ENCODE peak calls at places on chromosomes 7 and 10, in four cellular contexts. O is brain microvascular endothelial cell, J is mucosa of descending colon, H is thoracic aorta. D is an unnamed sample.

GRCh38 chr7:131753620-131754222 is 197.3 kb upstream of the PODXL start:
- DNase-seq in O (no peak), J (no peak), H (no peak), D (no peak)

GRCh38 chr7:78198756-78199155 is 400.2 kb downstream of the PHTF2 start:
- DNase-seq in O (no peak), J (no peak), H (no peak), D (no peak)

GRCh38 chr7:1934756-1935155 is 264.7 kb downstream of the ELFN1 start:
- DNase-seq in O (no peak), J (no peak), H (no peak), D (no peak)

GRCh38 chr10:132539894-132540293 is 2.3 kb downstream of the INPP5A start:
- DNase-seq in O (peak), J (no peak), H (no peak), D (no peak)

GRCh38 chr10:16884485-16884884 is 67.3 kb upstream of the RSU1 start:
- DNase-seq in O (no peak), J (no peak), H (no peak), D (no peak)

GRCh38 chr7:484365-485101 is 35.1 kb downstream of the PDGFA start:
- DNase-seq in O (no peak), J (peak), H (no peak), D (no peak)

GRCh38 chr10:84205049-84205852 is 10.9 kb downstream of the CDHR1 start:
- DNase-seq in O (peak), J (peak), H (no peak), D (no peak)

GRCh38 chr10:103691723-103692380 is 163.5 kb downstream of the SH3PXD2A start:
- DNase-seq in O (no peak), J (no peak), H (no peak), D (no peak)

GRCh38 chr7:17674956-17675300 is 265.4 kb downstream of the SNX13 start:
- DNase-seq in O (no peak), J (no peak), H (no peak), D (no peak)

DNA sequence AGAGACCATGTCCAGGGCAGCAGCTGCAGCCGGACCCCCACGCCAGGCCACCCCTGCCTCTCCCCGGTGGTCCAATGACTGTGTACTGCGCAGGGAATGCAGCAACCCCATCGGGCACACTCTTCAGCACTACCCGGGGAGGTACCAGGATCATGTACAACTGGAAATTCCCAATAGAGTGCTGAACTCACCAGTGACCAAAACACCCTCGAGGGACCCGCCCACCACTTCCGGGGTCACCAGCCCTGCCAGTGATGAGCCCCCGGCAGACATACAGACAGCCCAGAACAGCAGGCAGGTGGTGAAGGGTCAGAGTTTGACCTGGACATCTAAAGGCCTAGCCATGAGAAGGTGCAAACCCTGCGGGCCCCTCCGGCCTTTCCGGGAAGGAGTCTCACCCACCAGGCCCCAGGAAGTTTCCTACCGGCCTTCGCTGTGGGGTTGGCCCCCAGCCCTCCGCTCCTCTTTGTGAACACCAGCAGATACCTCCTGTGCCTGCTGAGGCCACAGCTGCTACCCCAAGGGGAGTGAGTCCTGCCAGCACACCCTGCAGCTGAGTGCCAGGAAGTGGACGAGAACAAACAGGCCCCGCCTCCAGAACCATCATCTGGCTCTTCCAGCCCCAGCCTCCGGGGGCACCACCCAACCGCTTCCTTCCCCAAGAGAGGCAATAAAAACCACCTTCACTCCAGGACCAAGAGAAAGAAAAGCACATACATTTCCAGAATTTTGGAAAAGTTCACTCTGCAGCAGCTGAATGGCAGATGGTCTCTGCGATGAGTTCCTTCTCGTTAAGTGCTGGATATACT is 5.0 kb upstream of the ANKRD61 start:
- DNase-seq in O (peak), J (peak), H (peak), D (no peak)
- H3K4me3 ChIP-seq in O (no peak), J (no peak), H (peak), D (no peak)

GRCh38 chr10:62002753-62003152 is 101.3 kb downstream of the ARID5B start:
- DNase-seq in O (no peak), J (no peak), H (no peak), D (no peak)

GRCh38 chr10:62008196-62008595 is 106.7 kb downstream of the ARID5B start:
- DNase-seq in O (no peak), J (no peak), H (no peak), D (no peak)

GRCh38 chr10:62005687-62006086 is 104.2 kb downstream of the ARID5B start:
- DNase-seq in O (no peak), J (no peak), H (no peak), D (no peak)

GRCh38 chr10:62007145-62007544 is 105.6 kb downstream of the ARID5B start:
- DNase-seq in O (no peak), J (no peak), H (no peak), D (no peak)

DNA sequence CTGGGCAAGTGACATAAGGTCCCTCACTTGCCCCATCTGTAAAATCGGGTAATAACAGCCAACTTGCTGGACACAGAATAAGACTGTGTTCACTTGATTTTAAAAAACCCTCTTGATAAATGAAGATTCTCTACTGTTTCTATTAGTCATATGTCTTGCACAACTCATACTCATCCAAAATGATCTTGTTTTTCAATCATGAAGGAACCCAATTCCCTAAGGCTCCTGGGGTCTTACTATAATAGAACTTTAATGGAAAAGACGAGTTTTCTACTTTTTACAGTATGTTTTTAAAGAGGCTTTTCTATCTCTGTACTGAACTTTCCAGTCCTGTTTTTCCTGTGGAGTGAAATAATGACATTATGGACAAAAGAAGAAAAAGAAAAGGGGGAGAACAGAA is 103.8 kb downstream of the ARID5B start:
- DNase-seq in O (no peak), J (no peak), H (no peak), D (no peak)
- TF ChIP-seq CTCF in O (no peak), J (no peak), H (no peak), D (no peak)

GRCh38 chr7:16298221-16298620 is 123.1 kb downstream of the CRPPA start:
- DNase-seq in O (no peak), J (no peak), H (no peak), D (no peak)

GRCh38 chr7:16301251-16301650 is 120.1 kb downstream of the CRPPA start:
- DNase-seq in O (no peak), J (no peak), H (no peak), D (peak)

GRCh38 chr7:16293669-16294425 is 127.5 kb downstream of the CRPPA start:
- DNase-seq in O (no peak), J (no peak), H (no peak), D (no peak)

GRCh38 chr7:16299853-16300252 is 121.5 kb downstream of the CRPPA start:
- DNase-seq in O (no peak), J (no peak), H (no peak), D (no peak)

DNA sequence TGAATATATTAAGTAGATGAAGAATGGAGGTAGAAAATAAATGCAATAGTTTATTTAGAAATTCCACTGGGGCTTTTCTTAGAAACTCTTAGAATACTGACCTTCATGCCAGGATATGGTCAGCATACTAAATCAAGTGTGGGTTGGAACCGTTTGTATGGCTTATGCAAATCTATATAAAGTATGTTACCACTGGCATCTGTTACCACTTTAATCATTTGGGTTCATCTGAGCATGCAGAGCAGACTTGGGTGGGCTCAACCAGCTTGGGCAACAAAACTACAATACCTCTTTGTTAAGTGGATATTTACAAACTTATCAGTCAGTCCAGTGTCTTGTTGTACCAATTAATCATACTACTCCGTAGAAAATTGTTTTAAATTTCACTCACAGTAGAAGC is 125.8 kb downstream of the CRPPA start:
- DNase-seq in O (no peak), J (no peak), H (no peak), D (no peak)
- H3K4me3 ChIP-seq in O (no peak), J (no peak), H (no peak), D (no peak)

GRCh38 chr10:86968994-86969355 is 693 bp downstream of the ADIRF start:
- DNase-seq in O (no peak), J (no peak), H (no peak), D (no peak)

GRCh38 chr10:86971146-86971991 is 3.1 kb downstream of the ADIRF start:
- DNase-seq in O (peak), J (peak), H (no peak), D (no peak)

GRCh38 chr10:86970152-86970886 is 2.0 kb downstream of the ADIRF start:
- DNase-seq in O (no peak), J (peak), H (no peak), D (no peak)

GRCh38 chr10:86969421-86970041 is 1.2 kb downstream of the ADIRF start:
- DNase-seq in O (no peak), J (no peak), H (no peak), D (no peak)

DNA sequence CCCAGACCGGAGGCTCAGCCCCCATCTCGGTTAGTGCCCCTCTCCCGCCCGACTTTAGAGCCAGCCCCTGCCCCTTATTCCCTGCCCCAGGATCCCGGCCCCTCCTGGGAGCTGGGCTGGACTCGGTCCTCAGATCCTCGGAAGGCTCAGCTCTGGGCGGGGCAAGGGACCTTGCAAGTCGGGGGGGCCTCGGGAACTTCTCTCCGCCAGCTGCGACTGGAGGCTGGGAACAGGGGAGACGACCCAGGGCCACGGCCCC is 2.5 kb downstream of the ADIRF start:
- DNase-seq in O (no peak), J (no peak), H (no peak), D (no peak)
- TF ChIP-seq CTCF in O (no peak), J (no peak), H (no peak), D (no peak)